ENCODE peak calls at places on chromosome 9, in five cellular contexts. G, T, O, E and S are unnamed samples.

GRCh38 chr9:19759066-19759465 is 29.8 kb downstream of the SLC24A2 start:
- DNase-seq in E (no peak), G (no peak), T (no peak), O (no peak), S (no peak)

GRCh38 chr9:108271646-108272349 is 584.0 kb downstream of the ACTL7B start:
- DNase-seq in G (no peak), T (no peak), O (peak), E (no peak), S (no peak)

GRCh38 chr9:96129698-96130097 is 172.3 kb downstream of the HSD17B3 start:
- DNase-seq in G (peak), E (no peak), O (no peak), T (no peak), S (no peak)

GRCh38 chr9:99511723-99512122 is 289.6 kb downstream of the SEC61B start:
- DNase-seq in E (no peak), T (no peak), G (no peak), O (no peak), S (no peak)

GRCh38 chr9:136552117-136552685 is 6.4 kb upstream of the NOTCH1 start:
- DNase-seq in G (no peak), T (no peak), O (no peak), E (no peak), S (no peak)

GRCh38 chr9:19470567-19470966 is 61.8 kb downstream of the ACER2 start:
- DNase-seq in O (no peak), E (no peak), T (no peak), G (no peak), S (no peak)

GRCh38 chr9:134361843-134362414 is 35.7 kb downstream of the RXRA start:
- DNase-seq in E (no peak), G (no peak), O (no peak), T (no peak), S (no peak)

GRCh38 chr9:124343533-124344290 is 71.5 kb downstream of the PSMB7 start:
- DNase-seq in E (no peak), G (no peak), T (no peak), O (no peak), S (no peak)

GRCh38 chr9:130912932-130913598 is 16.5 kb upstream of the QRFP start:
- DNase-seq in O (no peak), E (peak), G (no peak), T (no peak), S (no peak)

GRCh38 chr9:114172981-114173833 is 17.9 kb downstream of the COL27A1 start:
- DNase-seq in E (no peak), G (no peak), T (no peak), O (peak), S (no peak)

GRCh38 chr9:70046274-70047070 is 2.8 kb downstream of the MAMDC2 start:
- DNase-seq in O (no peak), G (no peak), T (no peak), E (no peak), S (no peak)

GRCh38 chr9:134066546-134066922 is 1.3 kb downstream of the BRD3 start:
- DNase-seq in G (peak), E (no peak), O (no peak), T (no peak), S (no peak)

GRCh38 chr9:90078988-90079457 is 474.2 kb downstream of the GADD45G start:
- DNase-seq in G (no peak), E (no peak), O (no peak), T (no peak), S (no peak)

GRCh38 chr9:28620011-28620410 is 1046.7 kb upstream of the C9orf72 start:
- DNase-seq in E (no peak), G (no peak), O (no peak), T (no peak), S (no peak)

GRCh38 chr9:69971643-69972449 is 71.8 kb upstream of the MAMDC2 start:
- DNase-seq in O (peak), E (peak), G (peak), T (peak), S (peak)

GRCh38 chr9:71733176-71733575 is 35.1 kb downstream of the CEMIP2 start:
- DNase-seq in E (no peak), G (no peak), T (no peak), O (no peak), S (no peak)

GRCh38 chr9:97307091-97307490 is 368 bp upstream of the CCDC180 start:
- DNase-seq in T (no peak), G (peak), O (no peak), E (peak), S (no peak)

GRCh38 chr9:120740135-120740534 is 25.9 kb upstream of the MEGF9 start:
- DNase-seq in E (no peak), T (no peak), O (no peak), G (no peak), S (no peak)

GRCh38 chr9:136653323-136654064 is 9.2 kb upstream of the EGFL7 start:
- DNase-seq in O (no peak), G (no peak), E (no peak), T (no peak), S (no peak)

GRCh38 chr9:136014928-136015633 is 53.9 kb upstream of the UBAC1 start:
- DNase-seq in E (no peak), T (peak), G (peak), O (no peak), S (no peak)

GRCh38 chr9:89773170-89773569 is 168.4 kb downstream of the GADD45G start:
- DNase-seq in T (no peak), O (no peak), E (no peak), G (no peak), S (no peak)

GRCh38 chr9:11701706-11702105 is 991.5 kb upstream of the TYRP1 start:
- DNase-seq in O (no peak), G (no peak), T (no peak), E (no peak), S (no peak)

GRCh38 chr9:3526903-3527652 is 1.3 kb upstream of the RFX3 start:
- DNase-seq in E (no peak), T (no peak), O (peak), G (peak), S (no peak)

GRCh38 chr9:3526166-3526902 is 533 bp upstream of the RFX3 start:
- DNase-seq in T (peak), E (peak), O (peak), G (peak), S (peak)

GRCh38 chr9:3525836-3526165 is at the start of gene RFX3:
- DNase-seq in O (peak), E (peak), T (peak), G (peak), S (peak)

GRCh38 chr9:3527653-3527960 is 1.8 kb upstream of the RFX3 start:
- DNase-seq in O (peak), G (no peak), E (no peak), T (no peak), S (no peak)

GRCh38 chr9:3528466-3528865 is 2.7 kb upstream of the RFX3 start:
- DNase-seq in O (no peak), G (no peak), T (no peak), E (peak), S (no peak)
- TF ChIP-seq TAF1 in O (no peak), G (no peak), T (no peak), E (no peak), S (peak)

DNA sequence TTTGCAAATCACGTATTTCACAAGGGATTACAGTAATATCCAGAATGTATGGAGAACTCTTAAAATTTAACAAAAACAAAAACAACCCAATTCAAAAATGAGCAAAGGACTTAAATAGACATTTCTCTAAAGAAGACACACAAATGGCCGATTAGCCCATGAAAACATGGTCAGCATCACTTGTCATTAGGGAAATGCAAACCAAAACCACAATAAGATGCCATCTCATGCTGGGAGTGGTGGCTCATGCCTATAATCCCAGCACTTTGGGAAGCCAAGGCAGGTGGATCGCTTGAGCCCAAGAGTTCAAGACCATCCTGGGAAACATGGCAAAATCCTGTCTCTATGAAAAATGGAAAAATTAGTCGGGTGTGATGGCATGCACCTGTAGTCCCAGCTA is 120.2 kb downstream of the SUSD1 start:
- DNase-seq in T (no peak), G (no peak), O (no peak), E (no peak), S (no peak)
- TF ChIP-seq TAF1 in T (no peak), G (no peak), O (no peak), E (no peak), S (no peak)

GRCh38 chr9:94084314-94084713 is at the start of gene PTPDC1:
- DNase-seq in E (peak), T (no peak), G (peak), O (peak), S (no peak)
- TF ChIP-seq TAF1 in E (no peak), T (no peak), G (no peak), O (no peak), S (no peak)

DNA sequence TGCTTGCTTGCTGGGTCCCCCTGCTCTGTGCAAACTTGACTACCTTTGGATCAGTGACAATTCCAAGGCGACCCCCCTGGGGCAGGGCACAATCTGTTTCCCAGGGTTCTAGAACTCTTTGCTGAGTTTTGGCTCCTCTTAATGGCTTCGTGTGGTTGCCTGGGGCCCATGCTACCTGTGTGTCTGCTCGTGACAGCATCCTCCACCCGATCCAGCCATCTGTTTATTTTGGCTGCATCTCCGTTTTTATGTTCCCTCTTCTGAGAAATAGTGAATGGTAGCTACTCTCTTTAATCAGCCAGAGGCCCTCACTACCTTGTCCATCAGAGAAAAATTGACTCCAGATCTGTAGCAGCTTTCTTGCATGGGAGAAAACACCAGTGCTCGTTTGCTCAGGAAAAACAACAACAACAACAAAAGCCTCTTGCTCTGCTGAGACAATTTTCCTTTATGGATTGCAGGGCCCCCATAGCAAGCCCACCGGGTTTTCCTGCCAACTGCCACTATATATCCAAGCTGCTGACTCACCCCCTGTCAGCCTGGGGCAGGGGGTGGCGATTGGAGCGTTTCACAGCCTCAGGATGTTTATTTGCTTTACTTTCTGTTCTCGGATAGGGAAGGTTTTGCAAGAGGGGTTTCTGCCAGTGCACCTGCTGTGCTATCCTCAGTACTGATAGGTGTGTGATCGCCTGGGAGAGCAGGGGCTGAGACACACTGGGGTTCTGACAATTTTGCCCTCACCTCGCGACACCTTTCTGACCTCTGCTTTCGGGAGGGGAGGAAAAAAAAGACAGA is 607.8 kb downstream of the BNC2 start:
- DNase-seq in O (no peak), E (no peak), T (no peak), G (no peak), S (no peak)
- TF ChIP-seq TAF1 in O (no peak), E (no peak), T (no peak), G (no peak), S (no peak)

DNA sequence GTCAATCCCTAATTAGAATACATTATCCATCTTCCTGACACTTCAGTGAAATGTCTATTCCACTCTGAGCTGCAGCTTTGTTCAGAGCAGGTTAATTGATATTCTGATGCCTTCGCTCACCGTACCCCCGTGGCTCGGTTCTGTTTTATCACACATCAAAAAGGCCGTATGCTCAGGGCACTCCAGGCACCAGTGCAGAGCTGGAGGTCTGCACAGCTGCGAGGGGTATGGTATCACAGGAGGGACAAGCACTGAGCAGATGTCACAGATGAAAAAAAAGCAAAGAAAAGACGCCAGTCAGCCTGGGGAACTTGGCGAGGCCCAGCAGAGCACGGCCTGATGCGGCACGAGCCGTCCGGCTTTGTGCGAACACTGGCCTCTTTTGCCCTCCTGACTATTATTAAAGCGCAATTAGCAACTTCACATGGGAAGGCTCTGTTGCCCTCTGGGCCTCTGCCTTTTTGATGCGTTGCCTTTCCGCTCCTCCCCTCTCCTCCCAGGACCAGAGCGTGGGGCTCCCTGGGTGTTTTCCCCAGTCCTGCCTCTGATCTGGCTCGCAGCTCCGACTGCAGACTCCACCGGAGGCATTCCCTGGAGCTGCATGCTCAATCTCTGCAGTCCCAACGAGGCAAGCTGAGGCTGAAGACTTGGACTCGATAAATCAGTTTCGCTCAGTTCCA is 44.5 kb downstream of the AK8 start:
- DNase-seq in G (peak), E (no peak), O (no peak), T (no peak), S (no peak)
- TF ChIP-seq TAF1 in G (no peak), E (no peak), O (no peak), T (no peak), S (no peak)